ENCODE peak calls at places on chromosomes 1 and 21, in four cellular contexts. Z is stimulated activated naive B cell treated with anti-CD40 and anti-IgM and Interleukin-4, amounts not matched to agents 10 μg/mL and 1 μg/mL and 100 μg/mL, for 72 hours; T is G401; O is mammary epithelial cell. J is an unnamed sample.

GRCh38 chr1:74767490-74767889 is 34.5 kb downstream of the TYW3 start:
- DNase-seq in Z (no peak), T (peak), O (peak), J (peak)

GRCh38 chr21:46188226-46189212 is 4.3 kb upstream of the SPATC1L start:
- DNase-seq in O (peak), Z (no peak), T (no peak), J (no peak)

GRCh38 chr21:35730325-35730724 is 330.0 kb downstream of the SETD4 start:
- DNase-seq in T (no peak), Z (no peak), O (no peak), J (no peak)

GRCh38 chr1:42484382-42484781 is 21.3 kb downstream of the CCDC30 start:
- DNase-seq in Z (no peak), O (peak), T (no peak), J (no peak)

GRCh38 chr1:75992312-75992711 is 60.1 kb upstream of the ASB17 start:
- DNase-seq in Z (no peak), O (no peak), T (no peak), J (no peak)

GRCh38 chr1:62045579-62045978 is 149.1 kb upstream of the L1TD1 start:
- DNase-seq in T (peak), O (peak), Z (no peak), J (peak)

GRCh38 chr1:55474168-55474786 is 259.1 kb upstream of the USP24 start:
- DNase-seq in Z (no peak), T (no peak), O (peak), J (no peak)

GRCh38 chr21:42646836-42647235 is 6.6 kb upstream of the PDE9A start:
- DNase-seq in T (no peak), Z (no peak), O (no peak), J (no peak)

GRCh38 chr1:224454337-224455055 is 19.9 kb upstream of the WDR26 start:
- DNase-seq in T (no peak), O (peak), Z (no peak), J (no peak)

GRCh38 chr1:84344286-84344685 is 42.8 kb downstream of the SAMD13 start:
- DNase-seq in Z (no peak), T (no peak), O (no peak), J (no peak)

GRCh38 chr1:22321917-22322316 is 129.7 kb upstream of the ZBTB40 start:
- DNase-seq in O (no peak), Z (no peak), T (no peak), J (no peak)

GRCh38 chr1:161848676-161849075 is 82.6 kb downstream of the ATF6 start:
- DNase-seq in T (no peak), O (no peak), Z (no peak), J (no peak)

GRCh38 chr1:155304558-155305063 is 3.4 kb upstream of the PKLR start:
- DNase-seq in Z (no peak), O (no peak), T (no peak), J (no peak)

GRCh38 chr1:219492676-219493075 is 120.2 kb downstream of the ZC3H11B start:
- DNase-seq in O (no peak), Z (no peak), T (no peak), J (no peak)

GRCh38 chr1:213138892-213139291 is 87.9 kb downstream of the RPS6KC1 start:
- DNase-seq in O (no peak), T (no peak), Z (no peak), J (no peak)

GRCh38 chr1:8678688-8679410 is 138.6 kb downstream of the RERE start:
- DNase-seq in T (no peak), O (no peak), Z (no peak), J (no peak)